ENCODE peak calls at places on chromosomes 5 and 9, in nine cellular contexts. One of them, this sample, is unnamed. For H3K4me1, the result is how much of the 10 kb centered on the place peaks cover.

GRCh38 chr5:38154615-38155204 is 103.6 kb upstream of the EGFLAM start:
- DNase-seq in transverse colon: no peak
- DNase-seq in HepG2: peak
- DNase-seq in stomach: no peak
- DNase-seq in GM12878: peak
- DNase-seq in breast epithelium: no peak
- DNase-seq in spleen: no peak
- DNase-seq in Panc1: no peak
- DNase-seq in GM23338: no peak
- DNase-seq in this sample: no peak

GRCh38 chr5:33270671-33271070 is 170.1 kb upstream of the TARS1 start:
- DNase-seq in GM12878: no peak
- DNase-seq in transverse colon: no peak
- DNase-seq in GM23338: no peak
- DNase-seq in spleen: no peak
- DNase-seq in HepG2: no peak
- DNase-seq in breast epithelium: no peak
- DNase-seq in stomach: no peak
- DNase-seq in Panc1: no peak
- DNase-seq in this sample: no peak

GRCh38 chr9:113590991-113591898 is 127.7 kb downstream of the RGS3 start:
- DNase-seq in HepG2: peak
- DNase-seq in Panc1: no peak
- DNase-seq in spleen: peak
- DNase-seq in breast epithelium: peak
- DNase-seq in GM12878: no peak
- DNase-seq in stomach: peak
- DNase-seq in transverse colon: peak
- DNase-seq in GM23338: peak
- DNase-seq in this sample: peak

GRCh38 chr9:130186839-130187522 is 14.8 kb downstream of the NCS1 start:
- DNase-seq in GM23338: peak
- DNase-seq in stomach: peak
- DNase-seq in GM12878: no peak
- DNase-seq in Panc1: peak
- DNase-seq in transverse colon: peak
- DNase-seq in breast epithelium: peak
- DNase-seq in HepG2: peak
- DNase-seq in spleen: no peak
- DNase-seq in this sample: no peak

GRCh38 chr5:65774346-65774745 is 52.3 kb downstream of the NLN start:
- DNase-seq in HepG2: no peak
- DNase-seq in transverse colon: no peak
- DNase-seq in stomach: no peak
- DNase-seq in GM23338: no peak
- DNase-seq in spleen: no peak
- DNase-seq in GM12878: no peak
- DNase-seq in breast epithelium: no peak
- DNase-seq in Panc1: no peak
- DNase-seq in this sample: no peak

GRCh38 chr5:113043491-113043931 is 66.9 kb downstream of the DCP2 start:
- DNase-seq in GM12878: no peak
- DNase-seq in HepG2: peak
- DNase-seq in breast epithelium: no peak
- DNase-seq in stomach: no peak
- DNase-seq in transverse colon: no peak
- DNase-seq in GM23338: peak
- DNase-seq in spleen: no peak
- DNase-seq in Panc1: no peak
- DNase-seq in this sample: no peak

GRCh38 chr5:151315998-151316597 is 12.5 kb upstream of the SLC36A3 start:
- DNase-seq in transverse colon: peak
- DNase-seq in Panc1: peak
- DNase-seq in spleen: peak
- DNase-seq in GM23338: peak
- DNase-seq in HepG2: peak
- DNase-seq in GM12878: peak
- DNase-seq in stomach: peak
- DNase-seq in breast epithelium: peak
- DNase-seq in this sample: peak

GRCh38 chr5:95715799-95716461 is 15.2 kb upstream of the RHOBTB3 start:
- DNase-seq in stomach: no peak
- DNase-seq in spleen: no peak
- DNase-seq in Panc1: no peak
- DNase-seq in breast epithelium: no peak
- DNase-seq in HepG2: no peak
- DNase-seq in GM23338: no peak
- DNase-seq in GM12878: no peak
- DNase-seq in transverse colon: no peak
- DNase-seq in this sample: no peak

GRCh38 chr5:138770291-138770690 is 17.1 kb downstream of the CTNNA1 start:
- DNase-seq in stomach: no peak
- DNase-seq in GM12878: no peak
- DNase-seq in Panc1: no peak
- DNase-seq in HepG2: no peak
- DNase-seq in GM23338: no peak
- DNase-seq in breast epithelium: no peak
- DNase-seq in transverse colon: no peak
- DNase-seq in spleen: no peak
- DNase-seq in this sample: no peak

GRCh38 chr5:138778234-138778633 is 25.0 kb downstream of the CTNNA1 start:
- DNase-seq in stomach: no peak
- DNase-seq in GM12878: no peak
- DNase-seq in transverse colon: no peak
- DNase-seq in HepG2: no peak
- DNase-seq in spleen: no peak
- DNase-seq in breast epithelium: no peak
- DNase-seq in GM23338: no peak
- DNase-seq in Panc1: no peak
- DNase-seq in this sample: no peak

GRCh38 chr5:138775034-138775433 is 21.8 kb downstream of the CTNNA1 start:
- DNase-seq in spleen: no peak
- DNase-seq in stomach: no peak
- DNase-seq in breast epithelium: no peak
- DNase-seq in HepG2: peak
- DNase-seq in Panc1: no peak
- DNase-seq in GM23338: no peak
- DNase-seq in GM12878: no peak
- DNase-seq in transverse colon: no peak
- DNase-seq in this sample: no peak

GRCh38 chr5:138770977-138771376 is 17.8 kb downstream of the CTNNA1 start:
- DNase-seq in spleen: no peak
- DNase-seq in GM12878: no peak
- DNase-seq in breast epithelium: no peak
- DNase-seq in HepG2: peak
- DNase-seq in stomach: no peak
- DNase-seq in Panc1: no peak
- DNase-seq in GM23338: no peak
- DNase-seq in transverse colon: no peak
- DNase-seq in this sample: no peak

DNA sequence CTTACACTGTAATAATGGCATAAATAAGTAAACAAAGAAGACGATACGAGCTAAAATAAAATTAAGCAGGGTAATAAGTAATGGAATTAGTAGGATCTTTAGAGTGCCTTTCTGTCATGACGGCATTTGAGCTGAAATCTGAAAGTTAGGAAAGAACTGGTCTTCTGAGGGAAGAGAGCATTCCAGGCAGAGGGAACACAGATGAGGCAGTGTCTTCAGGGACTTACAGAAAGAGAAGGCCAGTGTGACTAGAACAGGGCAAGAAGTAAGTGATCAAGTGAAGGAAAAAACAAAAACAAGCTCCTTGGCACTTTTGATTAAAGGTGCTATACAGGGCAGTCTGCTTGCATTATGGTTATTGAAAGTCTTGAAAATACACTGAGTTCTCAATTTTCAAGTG is 20.0 kb downstream of the CTNNA1 start:
- DNase-seq in transverse colon: no peak
- DNase-seq in GM23338: no peak
- DNase-seq in GM12878: no peak
- DNase-seq in HepG2: no peak
- DNase-seq in stomach: no peak
- DNase-seq in Panc1: no peak
- DNase-seq in breast epithelium: no peak
- DNase-seq in spleen: no peak
- DNase-seq in this sample: no peak
- H3K4me1 ChIP-seq in transverse colon: under half
- H3K4me1 ChIP-seq in GM23338: under half
- H3K4me1 ChIP-seq in GM12878: under half
- H3K4me1 ChIP-seq in HepG2: half or more
- H3K4me1 ChIP-seq in stomach: under half
- H3K4me1 ChIP-seq in Panc1: under half
- H3K4me1 ChIP-seq in breast epithelium: under half
- H3K4me1 ChIP-seq in spleen: under half
- H3K4me1 ChIP-seq in this sample: under half

DNA sequence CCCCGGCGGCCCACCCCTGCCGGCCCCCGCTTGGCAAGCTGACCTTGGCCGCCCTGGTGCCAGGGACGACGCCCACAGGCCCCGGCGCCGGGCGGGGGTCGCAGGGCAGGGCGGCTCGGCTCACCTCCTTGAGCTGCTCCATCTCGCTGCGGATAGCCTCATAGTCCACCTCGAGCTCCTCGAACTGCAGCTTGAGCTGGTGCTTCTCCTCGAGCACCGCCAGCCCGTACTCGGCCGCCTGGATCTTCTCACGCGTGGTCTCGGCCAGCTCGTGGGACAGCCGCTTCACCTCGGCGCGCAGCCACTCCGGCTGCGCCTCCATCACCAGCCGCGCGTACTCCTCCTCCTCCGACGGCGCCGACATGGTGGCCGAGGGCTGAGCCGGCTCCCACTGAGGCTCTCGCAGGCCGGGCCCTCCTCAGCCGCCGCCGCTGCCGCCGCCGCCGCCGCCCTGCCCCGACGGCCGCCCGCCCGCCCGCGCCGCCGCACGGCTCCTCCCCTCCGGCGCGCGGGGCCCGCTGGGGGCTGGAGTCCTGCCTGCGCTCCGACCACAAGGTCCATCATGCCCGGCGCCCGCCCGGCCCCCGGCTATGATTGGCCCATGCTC is at the start of gene BICD2:
- DNase-seq in stomach: no peak
- DNase-seq in HepG2: no peak
- DNase-seq in breast epithelium: no peak
- DNase-seq in GM12878: no peak
- DNase-seq in Panc1: no peak
- DNase-seq in GM23338: no peak
- DNase-seq in spleen: no peak
- DNase-seq in transverse colon: no peak
- DNase-seq in this sample: no peak
- TF ChIP-seq POLR2AphosphoS5 in stomach: no peak
- TF ChIP-seq POLR2AphosphoS5 in HepG2: no peak
- TF ChIP-seq POLR2AphosphoS5 in breast epithelium: no peak
- TF ChIP-seq POLR2AphosphoS5 in GM12878: no peak
- TF ChIP-seq POLR2AphosphoS5 in Panc1: no peak
- TF ChIP-seq POLR2AphosphoS5 in GM23338: no peak
- TF ChIP-seq POLR2AphosphoS5 in spleen: no peak
- TF ChIP-seq POLR2AphosphoS5 in transverse colon: peak
- TF ChIP-seq POLR2AphosphoS5 in this sample: no peak

GRCh38 chr5:168307925-168308584 is 16.6 kb downstream of the WWC1 start:
- DNase-seq in breast epithelium: no peak
- DNase-seq in spleen: peak
- DNase-seq in GM12878: no peak
- DNase-seq in HepG2: no peak
- DNase-seq in GM23338: no peak
- DNase-seq in transverse colon: no peak
- DNase-seq in Panc1: no peak
- DNase-seq in stomach: no peak
- DNase-seq in this sample: no peak
- H3K4me1 ChIP-seq in breast epithelium: under half
- H3K4me1 ChIP-seq in spleen: under half
- H3K4me1 ChIP-seq in GM12878: under half
- H3K4me1 ChIP-seq in HepG2: half or more
- H3K4me1 ChIP-seq in GM23338: under half
- H3K4me1 ChIP-seq in transverse colon: under half
- H3K4me1 ChIP-seq in Panc1: under half
- H3K4me1 ChIP-seq in stomach: under half
- H3K4me1 ChIP-seq in this sample: under half

GRCh38 chr5:148829734-148830133 is 3.3 kb downstream of the ADRB2 start:
- DNase-seq in HepG2: no peak
- DNase-seq in GM12878: no peak
- DNase-seq in Panc1: no peak
- DNase-seq in transverse colon: no peak
- DNase-seq in stomach: no peak
- DNase-seq in breast epithelium: no peak
- DNase-seq in GM23338: no peak
- DNase-seq in spleen: no peak
- DNase-seq in this sample: no peak

GRCh38 chr5:148827723-148828122 is 1.3 kb downstream of the ADRB2 start:
- DNase-seq in GM23338: no peak
- DNase-seq in HepG2: no peak
- DNase-seq in GM12878: no peak
- DNase-seq in spleen: no peak
- DNase-seq in transverse colon: no peak
- DNase-seq in Panc1: no peak
- DNase-seq in stomach: no peak
- DNase-seq in breast epithelium: no peak
- DNase-seq in this sample: no peak

GRCh38 chr5:148829248-148829594 is 2.8 kb downstream of the ADRB2 start:
- DNase-seq in stomach: no peak
- DNase-seq in HepG2: no peak
- DNase-seq in GM23338: no peak
- DNase-seq in breast epithelium: no peak
- DNase-seq in GM12878: no peak
- DNase-seq in Panc1: no peak
- DNase-seq in spleen: no peak
- DNase-seq in transverse colon: no peak
- DNase-seq in this sample: no peak

GRCh38 chr5:148828461-148829247 is 2.2 kb downstream of the ADRB2 start:
- DNase-seq in stomach: no peak
- DNase-seq in GM12878: no peak
- DNase-seq in Panc1: no peak
- DNase-seq in HepG2: no peak
- DNase-seq in spleen: no peak
- DNase-seq in transverse colon: no peak
- DNase-seq in GM23338: no peak
- DNase-seq in breast epithelium: no peak
- DNase-seq in this sample: no peak

DNA sequence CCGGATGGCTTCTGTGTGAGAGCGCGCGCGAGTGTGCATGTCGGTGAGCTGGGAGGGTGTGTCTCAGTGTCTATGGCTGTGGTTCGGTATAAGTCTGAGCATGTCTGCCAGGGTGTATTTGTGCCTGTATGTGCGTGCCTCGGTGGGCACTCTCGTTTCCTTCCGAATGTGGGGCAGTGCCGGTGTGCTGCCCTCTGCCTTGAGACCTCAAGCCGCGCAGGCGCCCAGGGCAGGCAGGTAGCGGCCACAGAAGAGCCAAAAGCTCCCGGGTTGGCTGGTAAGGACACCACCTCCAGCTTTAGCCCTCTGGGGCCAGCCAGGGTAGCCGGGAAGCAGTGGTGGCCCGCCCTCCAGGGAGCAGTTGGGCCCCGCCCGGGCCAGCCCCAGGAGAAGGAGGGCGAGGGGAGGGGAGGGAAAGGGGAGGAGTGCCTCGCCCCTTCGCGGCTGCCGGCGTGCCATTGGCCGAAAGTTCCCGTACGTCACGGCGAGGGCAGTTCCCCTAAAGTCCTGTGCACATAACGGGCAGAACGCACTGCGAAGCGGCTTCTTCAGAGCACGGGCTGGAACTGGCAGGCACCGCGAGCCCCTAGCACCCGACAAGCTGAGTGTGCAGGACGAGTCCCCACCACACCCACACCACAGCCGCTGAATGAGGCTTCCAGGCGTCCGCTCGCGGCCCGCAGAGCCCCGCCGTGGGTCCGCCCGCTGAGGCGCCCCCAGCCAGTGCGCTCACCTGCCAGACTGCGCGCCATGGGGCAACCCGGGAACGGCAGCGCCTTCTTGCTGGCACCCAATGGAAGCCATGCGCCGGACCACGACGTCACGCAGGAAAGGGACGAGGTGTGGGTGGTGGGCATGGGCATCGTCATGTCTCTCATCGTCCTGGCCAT is at the start of gene ADRB2:
- DNase-seq in HepG2: peak
- DNase-seq in transverse colon: peak
- DNase-seq in breast epithelium: peak
- DNase-seq in GM23338: peak
- DNase-seq in Panc1: peak
- DNase-seq in GM12878: peak
- DNase-seq in spleen: peak
- DNase-seq in stomach: peak
- DNase-seq in this sample: peak
- TF ChIP-seq POLR2AphosphoS5 in HepG2: no peak
- TF ChIP-seq POLR2AphosphoS5 in transverse colon: peak
- TF ChIP-seq POLR2AphosphoS5 in breast epithelium: peak
- TF ChIP-seq POLR2AphosphoS5 in GM23338: peak
- TF ChIP-seq POLR2AphosphoS5 in Panc1: peak
- TF ChIP-seq POLR2AphosphoS5 in GM12878: no peak
- TF ChIP-seq POLR2AphosphoS5 in spleen: peak
- TF ChIP-seq POLR2AphosphoS5 in stomach: peak
- TF ChIP-seq POLR2AphosphoS5 in this sample: peak

This sample was measured in prostate gland.